ENCODE peak calls at places on chromosomes 13 and 19, in seven cellular contexts. W, K, U, T, Z, D and C are unnamed samples.

GRCh38 chr13:100175803-100176182 is 86.9 kb downstream of the PCCA start:
- DNase-seq in W (no peak), K (no peak), U (no peak), T (no peak), Z (no peak), D (no peak), C (no peak)

GRCh38 chr13:26050568-26051230 is 1.1 kb downstream of the SHISA2 start:
- DNase-seq in W (peak), K (no peak), U (no peak), T (no peak), Z (peak), D (no peak), C (no peak)

GRCh38 chr19:3132971-3133792 is 2.7 kb upstream of the GNA15 start:
- DNase-seq in W (no peak), K (no peak), U (peak), T (no peak), Z (no peak), D (no peak), C (peak)

GRCh38 chr13:110380359-110381028 is 73.4 kb downstream of the COL4A2 start:
- DNase-seq in W (no peak), K (no peak), U (peak), T (no peak), Z (no peak), D (peak), C (no peak)

GRCh38 chr19:55552206-55552605 is 6.9 kb upstream of the SBK3 start:
- DNase-seq in W (no peak), K (no peak), U (no peak), T (no peak), Z (no peak), D (no peak), C (no peak)

GRCh38 chr19:49887037-49887652 is 9.5 kb downstream of the IL4I1 start:
- DNase-seq in W (no peak), K (no peak), U (no peak), T (peak), Z (no peak), D (no peak), C (no peak)

GRCh38 chr19:53333071-53333465 is 481 bp upstream of the ZNF845 start:
- DNase-seq in W (peak), K (no peak), U (no peak), T (peak), Z (peak), D (no peak), C (no peak)

GRCh38 chr19:41928221-41928683 is at the start of gene ERFL:
- DNase-seq in W (no peak), K (no peak), U (peak), T (no peak), Z (no peak), D (no peak), C (no peak)

GRCh38 chr19:30087381-30088138 is 145.5 kb downstream of the URI1 start:
- DNase-seq in W (no peak), K (no peak), U (no peak), T (no peak), Z (no peak), D (no peak), C (no peak)

GRCh38 chr19:45075215-45076028 is 856 bp downstream of the ZNF296 start:
- DNase-seq in W (peak), K (peak), U (peak), T (no peak), Z (no peak), D (no peak), C (no peak)

GRCh38 chr19:37979547-37980082 is 72.6 kb downstream of the SIPA1L3 start:
- DNase-seq in W (peak), K (no peak), U (no peak), T (no peak), Z (no peak), D (no peak), C (no peak)

GRCh38 chr19:7894612-7895309 is 6.5 kb downstream of the LRRC8E start:
- DNase-seq in W (peak), K (no peak), U (no peak), T (no peak), Z (no peak), D (no peak), C (no peak)

GRCh38 chr13:100306042-100306441 is 217.1 kb downstream of the PCCA start:
- DNase-seq in W (no peak), K (no peak), U (no peak), T (no peak), Z (no peak), D (no peak), C (no peak)

GRCh38 chr13:48978942-48979601 is 3.4 kb downstream of the FNDC3A start:
- DNase-seq in W (no peak), K (no peak), U (peak), T (no peak), Z (no peak), D (no peak), C (no peak)

GRCh38 chr19:38070573-38070972 is 153.4 kb downstream of the DPF1 start:
- DNase-seq in W (no peak), K (no peak), U (peak), T (no peak), Z (no peak), D (no peak), C (peak)

GRCh38 chr19:52991484-52991883 is 22.2 kb upstream of the ERVV-1 start:
- DNase-seq in W (no peak), K (no peak), U (peak), T (no peak), Z (no peak), D (no peak), C (peak)

GRCh38 chr13:33388254-33388998 is 102.9 kb upstream of the STARD13 start:
- DNase-seq in W (peak), K (peak), U (peak), T (no peak), Z (no peak), D (no peak), C (no peak)

GRCh38 chr19:27795369-27795768 is 1417.6 kb downstream of the UQCRFS1 start:
- DNase-seq in W (no peak), K (no peak), U (no peak), T (no peak), Z (no peak), D (no peak), C (no peak)

GRCh38 chr19:4061683-4062575 is 4.8 kb downstream of the ZBTB7A start:
- DNase-seq in W (peak), K (no peak), U (no peak), T (peak), Z (no peak), D (no peak), C (no peak)

GRCh38 chr13:26168276-26168814 is 53.8 kb downstream of the RNF6 start:
- DNase-seq in W (no peak), K (no peak), U (peak), T (no peak), Z (no peak), D (peak), C (no peak)

GRCh38 chr19:49342291-49342721 is 7.1 kb downstream of the CD37 start:
- DNase-seq in W (no peak), K (no peak), U (no peak), T (no peak), Z (no peak), D (no peak), C (no peak)

GRCh38 chr13:33642374-33643065 is 175.4 kb upstream of the RFC3 start:
- DNase-seq in W (no peak), K (no peak), U (peak), T (peak), Z (no peak), D (no peak), C (peak)

GRCh38 chr19:28940751-28941500 is 272.0 kb downstream of the UQCRFS1 start:
- DNase-seq in W (no peak), K (no peak), U (peak), T (no peak), Z (no peak), D (peak), C (peak)

GRCh38 chr13:32051156-32051555 is 19.6 kb downstream of the FRY start:
- DNase-seq in W (no peak), K (no peak), U (no peak), T (no peak), Z (no peak), D (no peak), C (no peak)

GRCh38 chr13:25571237-25571636 is 199.5 kb downstream of the ATP8A2 start:
- DNase-seq in W (no peak), K (no peak), U (no peak), T (no peak), Z (no peak), D (no peak), C (no peak)

GRCh38 chr13:26697069-26697955 is 63.3 kb downstream of the GPR12 start:
- DNase-seq in W (no peak), K (no peak), U (no peak), T (no peak), Z (no peak), D (no peak), C (no peak)

GRCh38 chr13:48626726-48627451 is 26.8 kb upstream of the CYSLTR2 start:
- DNase-seq in W (no peak), K (no peak), U (peak), T (no peak), Z (no peak), D (no peak), C (no peak)

GRCh38 chr13:30870049-30870884 is 35.8 kb upstream of the MEDAG start:
- DNase-seq in W (peak), K (peak), U (peak), T (peak), Z (peak), D (peak), C (peak)

GRCh38 chr13:19587635-19588300 is 26.4 kb upstream of the TPTE2 start:
- DNase-seq in W (no peak), K (peak), U (peak), T (no peak), Z (peak), D (peak), C (no peak)

GRCh38 chr13:110592670-110593069 is 22.7 kb upstream of the NAXD start:
- DNase-seq in W (no peak), K (no peak), U (no peak), T (no peak), Z (no peak), D (peak), C (no peak)

GRCh38 chr19:5828661-5829566 is 10.6 kb downstream of the FUT6 start:
- DNase-seq in W (peak), K (no peak), U (peak), T (no peak), Z (peak), D (no peak), C (no peak)

GRCh38 chr19:18519962-18520847 is 1.7 kb downstream of the ELL start:
- DNase-seq in W (peak), K (peak), U (peak), T (peak), Z (peak), D (peak), C (no peak)

GRCh38 chr19:3041302-3041701 is 12.2 kb upstream of the TLE2 start:
- DNase-seq in W (no peak), K (no peak), U (no peak), T (no peak), Z (no peak), D (no peak), C (no peak)

GRCh38 chr19:52138614-52139290 is 986 bp downstream of the ZNF616 start:
- DNase-seq in W (no peak), K (no peak), U (peak), T (peak), Z (peak), D (no peak), C (no peak)

GRCh38 chr19:37975071-37975470 is 68.1 kb downstream of the SIPA1L3 start:
- DNase-seq in W (no peak), K (no peak), U (no peak), T (no peak), Z (no peak), D (no peak), C (no peak)

GRCh38 chr13:48853381-48854102 is 122.2 kb upstream of the FNDC3A start:
- DNase-seq in W (no peak), K (no peak), U (peak), T (no peak), Z (no peak), D (no peak), C (peak)

DNA sequence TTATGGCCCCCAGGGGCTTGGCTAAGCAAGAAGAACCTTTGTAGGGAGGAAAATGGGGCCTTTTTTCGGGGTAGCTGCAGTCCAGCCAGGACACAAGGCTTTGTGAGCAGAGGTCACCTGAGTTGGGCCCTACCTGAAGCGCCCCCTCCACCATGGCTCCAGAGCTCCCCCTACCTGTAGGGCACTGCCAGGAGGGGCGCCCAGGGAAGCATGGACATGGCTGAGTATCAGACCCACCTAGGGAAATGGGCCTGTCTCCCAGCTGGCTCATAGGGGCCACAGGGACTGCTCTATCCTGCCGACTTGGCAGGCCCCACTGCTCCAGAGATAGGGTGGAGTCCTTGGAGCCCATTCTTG is 9.0 kb upstream of the CEBPA start:
- DNase-seq in W (peak), K (no peak), U (no peak), T (no peak), Z (no peak), D (no peak), C (no peak)
- TF ChIP-seq CTCF in W (peak), K (peak), U (no peak), T (no peak), Z (peak), D (no peak), C (peak)

DNA sequence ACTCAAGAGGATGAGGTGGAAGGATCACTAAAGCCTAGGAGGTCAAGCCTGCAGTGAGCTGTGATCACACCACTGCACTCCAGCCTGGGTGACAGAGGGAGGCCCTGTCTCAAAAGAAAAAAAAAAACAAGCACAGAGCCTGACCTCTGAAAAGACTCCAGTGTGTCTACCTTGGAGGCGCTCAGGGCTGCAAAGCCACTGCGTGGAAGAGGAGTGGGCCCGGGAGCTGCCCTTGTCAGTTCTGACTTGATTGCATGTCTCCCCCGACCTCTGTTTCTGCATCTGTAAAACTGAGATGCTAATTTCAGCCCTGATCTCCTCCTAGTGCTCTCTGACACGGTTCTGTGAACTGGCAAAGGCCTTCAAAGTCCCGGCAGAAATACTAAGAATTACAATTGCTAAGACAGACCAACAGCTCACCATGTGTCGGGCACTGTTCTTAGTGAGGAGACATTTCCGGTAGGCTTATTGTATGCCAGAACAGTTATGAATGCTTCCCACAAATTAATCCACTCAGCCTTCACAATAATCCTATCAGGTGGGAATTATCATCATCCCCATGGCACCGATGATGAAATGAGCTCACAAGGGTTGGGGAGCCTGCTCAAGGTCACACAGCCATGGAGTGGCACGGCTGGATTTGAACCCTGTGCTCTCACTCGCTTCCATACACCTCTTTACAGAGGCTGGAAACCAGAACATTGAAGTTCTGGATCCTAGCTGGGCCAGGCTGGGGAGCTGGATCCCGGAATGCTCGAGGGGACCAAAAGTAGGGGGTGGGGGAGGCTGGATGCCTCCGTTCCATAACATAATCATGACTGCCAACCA is 3.5 kb downstream of the AKT2 start:
- DNase-seq in W (no peak), K (no peak), U (no peak), T (no peak), Z (no peak), D (no peak), C (no peak)
- H3K4me3 ChIP-seq in W (no peak), K (no peak), U (no peak), T (no peak), Z (no peak), D (no peak), C (no peak)

GRCh38 chr19:58362272-58362994 is at the start of gene ZNF497:
- DNase-seq in W (peak), K (peak), U (peak), T (peak), Z (peak), D (peak), C (peak)
- TF ChIP-seq CTCF in W (no peak), K (no peak), U (peak), T (no peak), Z (no peak), D (peak), C (no peak)

DNA sequence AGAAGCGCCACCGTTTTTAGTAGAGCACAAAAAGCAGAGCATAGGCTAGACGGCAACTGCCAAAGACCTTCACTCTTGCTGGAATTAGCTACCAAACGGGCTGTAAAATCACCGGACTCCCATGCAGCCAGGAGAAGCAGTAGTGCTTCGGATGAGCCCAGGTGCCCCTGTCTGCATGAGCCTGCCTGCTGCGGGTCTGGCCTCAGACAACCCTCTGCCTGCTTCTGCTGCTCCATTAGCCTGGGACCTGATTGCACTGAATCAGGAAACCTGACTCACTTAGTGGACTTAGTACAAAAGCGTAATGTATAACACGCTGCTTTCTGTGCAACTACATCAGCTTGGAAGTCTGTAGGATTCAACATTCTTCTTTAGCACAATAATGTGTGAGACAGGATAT is 170.0 kb downstream of the LMO7 start:
- DNase-seq in W (no peak), K (no peak), U (no peak), T (no peak), Z (no peak), D (no peak), C (no peak)
- H3K4me3 ChIP-seq in W (no peak), K (no peak), U (no peak), T (no peak), Z (no peak), D (no peak), C (no peak)

GRCh38 chr19:1261512-1261862 is 7.6 kb upstream of the CIRBP start:
- DNase-seq in W (no peak), K (no peak), U (no peak), T (no peak), Z (no peak), D (no peak), C (no peak)
- TF ChIP-seq CTCF in W (no peak), K (peak), U (peak), T (no peak), Z (peak), D (peak), C (peak)

GRCh38 chr13:21328836-21329477 is 130.1 kb downstream of the ZDHHC20 start:
- DNase-seq in W (no peak), K (no peak), U (no peak), T (no peak), Z (no peak), D (no peak), C (no peak)

GRCh38 chr13:21328201-21328600 is 130.9 kb downstream of the ZDHHC20 start:
- DNase-seq in W (no peak), K (no peak), U (no peak), T (no peak), Z (no peak), D (no peak), C (no peak)

GRCh38 chr13:21322988-21323387 is 136.1 kb downstream of the ZDHHC20 start:
- DNase-seq in W (no peak), K (no peak), U (no peak), T (no peak), Z (no peak), D (no peak), C (no peak)

GRCh38 chr13:21324793-21325192 is 134.3 kb downstream of the ZDHHC20 start:
- DNase-seq in W (no peak), K (no peak), U (no peak), T (no peak), Z (no peak), D (no peak), C (no peak)

GRCh38 chr13:21326155-21327030 is 132.7 kb downstream of the ZDHHC20 start:
- DNase-seq in W (peak), K (no peak), U (peak), T (peak), Z (peak), D (no peak), C (peak)
- H3K4me3 ChIP-seq in W (peak), K (no peak), U (peak), T (peak), Z (peak), D (peak), C (peak)

DNA sequence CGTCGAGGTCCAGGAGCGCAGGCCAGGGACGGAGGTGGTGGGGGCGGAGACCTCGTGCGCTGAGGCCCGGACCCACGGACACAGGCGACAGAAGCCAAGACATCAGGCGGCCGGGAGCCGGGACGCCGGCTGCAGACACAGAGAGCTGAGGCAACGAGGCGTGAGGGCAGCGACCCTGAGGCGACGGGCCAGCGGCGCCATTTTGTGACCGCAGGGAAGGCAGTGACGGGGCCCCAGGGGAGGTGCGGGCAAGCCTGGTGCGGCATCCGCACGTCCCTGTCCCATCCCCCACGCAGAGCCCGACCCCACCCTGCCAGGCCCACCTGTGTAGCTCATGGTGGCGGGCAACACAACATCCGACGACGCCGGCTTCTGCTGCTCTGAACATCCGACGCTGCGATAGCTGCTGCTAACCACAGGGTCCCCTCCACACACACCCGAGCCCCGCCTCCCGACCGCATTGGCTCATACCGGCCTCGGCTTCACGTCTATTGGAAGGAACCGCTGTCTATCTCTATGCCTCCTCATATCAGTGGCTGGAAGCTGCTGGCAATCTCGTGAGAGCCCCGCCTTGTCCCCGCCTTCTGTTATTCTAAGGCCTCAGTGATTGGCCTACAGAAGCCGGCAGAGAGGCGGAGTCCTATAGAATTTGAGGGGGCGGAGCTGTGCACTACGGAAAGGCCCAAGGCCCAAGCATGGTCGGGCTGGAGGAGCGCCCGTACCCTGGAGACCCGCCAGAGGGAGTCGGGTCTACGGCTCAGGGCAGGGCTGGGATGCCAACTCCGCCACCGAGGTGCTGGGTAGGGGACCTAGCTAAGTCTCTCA is at the start of gene AKAP8L:
- DNase-seq in W (peak), K (peak), U (peak), T (peak), Z (peak), D (peak), C (peak)
- TF ChIP-seq CTCF in W (peak), K (peak), U (peak), T (peak), Z (peak), D (peak), C (peak)

GRCh38 chr13:71721117-71721516 is 145.9 kb downstream of the DACH1 start:
- DNase-seq in W (no peak), K (no peak), U (no peak), T (no peak), Z (no peak), D (no peak), C (no peak)
- H3K4me3 ChIP-seq in W (no peak), K (no peak), U (no peak), T (no peak), Z (no peak), D (no peak), C (no peak)